ENCODE peak calls at places on chromosomes 3 and 15, in nine cellular contexts. One of them, this sample, is unnamed.

GRCh38 chr3:139299261-139300132 is 44.3 kb upstream of the MRPS22 start:
- DNase-seq in A172: peak
- DNase-seq in nucleus accumbens: no peak
- DNase-seq in A673: peak
- DNase-seq in HTR-8/SVneo: peak
- DNase-seq in HCT116: peak
- DNase-seq in iris pigment epithelial cell: peak
- DNase-seq in cardiac fibroblast: peak
- DNase-seq in GM12892: no peak
- DNase-seq in this sample: peak

GRCh38 chr3:89851974-89852621 is 744.7 kb downstream of the EPHA3 start:
- DNase-seq in A172: no peak
- DNase-seq in nucleus accumbens: peak
- DNase-seq in A673: peak
- DNase-seq in HTR-8/SVneo: peak
- DNase-seq in HCT116: no peak
- DNase-seq in iris pigment epithelial cell: no peak
- DNase-seq in cardiac fibroblast: peak
- DNase-seq in GM12892: no peak
- DNase-seq in this sample: peak

GRCh38 chr15:65192016-65192415 is 6.9 kb upstream of the CLPX start:
- DNase-seq in A172: peak
- DNase-seq in nucleus accumbens: no peak
- DNase-seq in A673: peak
- DNase-seq in HTR-8/SVneo: no peak
- DNase-seq in HCT116: peak
- DNase-seq in iris pigment epithelial cell: peak
- DNase-seq in cardiac fibroblast: peak
- DNase-seq in GM12892: no peak
- DNase-seq in this sample: peak

GRCh38 chr3:133931084-133931483 is 35.4 kb upstream of the RAB6B start:
- DNase-seq in A172: no peak
- DNase-seq in nucleus accumbens: no peak
- DNase-seq in A673: no peak
- DNase-seq in HTR-8/SVneo: no peak
- DNase-seq in HCT116: no peak
- DNase-seq in iris pigment epithelial cell: no peak
- DNase-seq in cardiac fibroblast: no peak
- DNase-seq in GM12892: no peak
- DNase-seq in this sample: no peak

GRCh38 chr3:122564155-122564912 is at the start of the genes DTX3L and PARP9:
- DNase-seq in A172: peak
- DNase-seq in nucleus accumbens: peak
- DNase-seq in A673: peak
- DNase-seq in HTR-8/SVneo: peak
- DNase-seq in HCT116: no peak
- DNase-seq in iris pigment epithelial cell: peak
- DNase-seq in cardiac fibroblast: peak
- DNase-seq in GM12892: peak
- DNase-seq in this sample: peak

GRCh38 chr15:95826831-95827230 is 503.7 kb upstream of the NR2F2 start:
- DNase-seq in A172: no peak
- DNase-seq in nucleus accumbens: no peak
- DNase-seq in A673: peak
- DNase-seq in HTR-8/SVneo: no peak
- DNase-seq in HCT116: no peak
- DNase-seq in iris pigment epithelial cell: no peak
- DNase-seq in cardiac fibroblast: no peak
- DNase-seq in GM12892: no peak
- DNase-seq in this sample: peak

GRCh38 chr3:187743195-187744141 is 1.8 kb downstream of the BCL6 start:
- DNase-seq in A172: peak
- DNase-seq in nucleus accumbens: peak
- DNase-seq in A673: peak
- DNase-seq in HTR-8/SVneo: no peak
- DNase-seq in HCT116: no peak
- DNase-seq in iris pigment epithelial cell: peak
- DNase-seq in cardiac fibroblast: peak
- DNase-seq in GM12892: no peak
- DNase-seq in this sample: no peak

GRCh38 chr3:41243183-41243582 is 43.9 kb downstream of the CTNNB1 start:
- DNase-seq in A172: no peak
- DNase-seq in nucleus accumbens: no peak
- DNase-seq in A673: no peak
- DNase-seq in HTR-8/SVneo: no peak
- DNase-seq in HCT116: no peak
- DNase-seq in iris pigment epithelial cell: no peak
- DNase-seq in cardiac fibroblast: no peak
- DNase-seq in GM12892: no peak
- DNase-seq in this sample: no peak

GRCh38 chr3:16741890-16742289 is 136.7 kb upstream of the DAZL start:
- DNase-seq in A172: peak
- DNase-seq in nucleus accumbens: no peak
- DNase-seq in A673: no peak
- DNase-seq in HTR-8/SVneo: no peak
- DNase-seq in HCT116: no peak
- DNase-seq in iris pigment epithelial cell: peak
- DNase-seq in cardiac fibroblast: peak
- DNase-seq in GM12892: no peak
- DNase-seq in this sample: no peak

GRCh38 chr3:23217872-23218554 is 14.9 kb downstream of the UBE2E2 start:
- DNase-seq in A172: no peak
- DNase-seq in nucleus accumbens: no peak
- DNase-seq in A673: no peak
- DNase-seq in HTR-8/SVneo: no peak
- DNase-seq in HCT116: no peak
- DNase-seq in iris pigment epithelial cell: peak
- DNase-seq in cardiac fibroblast: peak
- DNase-seq in GM12892: no peak
- DNase-seq in this sample: no peak

GRCh38 chr3:65020233-65020632 is 332.4 kb upstream of the ADAMTS9 start:
- DNase-seq in A172: no peak
- DNase-seq in nucleus accumbens: no peak
- DNase-seq in A673: no peak
- DNase-seq in HTR-8/SVneo: no peak
- DNase-seq in HCT116: no peak
- DNase-seq in iris pigment epithelial cell: no peak
- DNase-seq in cardiac fibroblast: no peak
- DNase-seq in GM12892: no peak
- DNase-seq in this sample: no peak

GRCh38 chr3:172846706-172847105 is 96.2 kb downstream of the ECT2 start:
- DNase-seq in A172: peak
- DNase-seq in nucleus accumbens: no peak
- DNase-seq in A673: peak
- DNase-seq in HTR-8/SVneo: no peak
- DNase-seq in HCT116: no peak
- DNase-seq in iris pigment epithelial cell: peak
- DNase-seq in cardiac fibroblast: peak
- DNase-seq in GM12892: no peak
- DNase-seq in this sample: peak

GRCh38 chr3:127799476-127800222 is 22.7 kb downstream of the MGLL start:
- DNase-seq in A172: peak
- DNase-seq in nucleus accumbens: no peak
- DNase-seq in A673: no peak
- DNase-seq in HTR-8/SVneo: peak
- DNase-seq in HCT116: peak
- DNase-seq in iris pigment epithelial cell: peak
- DNase-seq in cardiac fibroblast: peak
- DNase-seq in GM12892: no peak
- DNase-seq in this sample: peak

GRCh38 chr3:30638685-30639412 is 32.4 kb downstream of the TGFBR2 start:
- DNase-seq in A172: no peak
- DNase-seq in nucleus accumbens: no peak
- DNase-seq in A673: no peak
- DNase-seq in HTR-8/SVneo: no peak
- DNase-seq in HCT116: no peak
- DNase-seq in iris pigment epithelial cell: no peak
- DNase-seq in cardiac fibroblast: no peak
- DNase-seq in GM12892: no peak
- DNase-seq in this sample: no peak

GRCh38 chr3:51389423-51390183 is 1.5 kb upstream of the RBM15B start:
- DNase-seq in A172: peak
- DNase-seq in nucleus accumbens: peak
- DNase-seq in A673: peak
- DNase-seq in HTR-8/SVneo: peak
- DNase-seq in HCT116: no peak
- DNase-seq in iris pigment epithelial cell: peak
- DNase-seq in cardiac fibroblast: peak
- DNase-seq in GM12892: no peak
- DNase-seq in this sample: no peak

GRCh38 chr3:55742027-55742710 is 255.1 kb upstream of the WNT5A start:
- DNase-seq in A172: no peak
- DNase-seq in nucleus accumbens: no peak
- DNase-seq in A673: no peak
- DNase-seq in HTR-8/SVneo: no peak
- DNase-seq in HCT116: no peak
- DNase-seq in iris pigment epithelial cell: no peak
- DNase-seq in cardiac fibroblast: no peak
- DNase-seq in GM12892: no peak
- DNase-seq in this sample: no peak

This sample was measured in NCI-H226.